ENCODE peak calls at places on chromosomes 2 and 18, in four cellular contexts. K is cardiac muscle cell, M is aorta, Z is MV-4-11. O is an unnamed sample.

GRCh38 chr2:85826990-85827878 is 61.6 kb downstream of the ST3GAL5 start:
- DNase-seq in M (peak; percentile 83), K (peak; percentile 71), Z (peak; percentile 22), O (peak; percentile 62)

GRCh38 chr2:20080839-20081348 is 29.5 kb upstream of the LAPTM4A start:
- DNase-seq in M (no peak), K (no peak), Z (no peak), O (no peak)

GRCh38 chr2:79453918-79454317 is 58.9 kb upstream of the CTNNA2 start:
- DNase-seq in K (no peak), Z (no peak), M (no peak), O (no peak)

GRCh38 chr18:2978626-2979025 is 34.3 kb downstream of the LPIN2 start:
- DNase-seq in K (peak; percentile 51), Z (no peak), M (peak; percentile 68), O (no peak)

GRCh38 chr2:171260471-171261424 is 100.1 kb upstream of the TLK1 start:
- DNase-seq in M (no peak), K (no peak), Z (peak; percentile 88), O (peak; percentile 72)

GRCh38 chr18:9688036-9688741 is 19.9 kb upstream of the RAB31 start:
- DNase-seq in Z (peak; percentile 19), K (peak; percentile 36), M (no peak), O (no peak)

GRCh38 chr18:80254971-80255500 is 7.7 kb upstream of the PARD6G start:
- DNase-seq in K (no peak), Z (no peak), M (no peak), O (no peak)

GRCh38 chr2:215695876-215696275 is 260.0 kb upstream of the FN1 start:
- DNase-seq in M (no peak), Z (no peak), K (no peak), O (no peak)

GRCh38 chr2:128444816-128445532 is 126.3 kb upstream of the HS6ST1 start:
- DNase-seq in K (no peak), M (no peak), Z (no peak), O (no peak)

GRCh38 chr2:190277234-190278112 is 42.2 kb downstream of the HIBCH start:
- DNase-seq in M (no peak), Z (peak; percentile 22), K (peak; percentile 70), O (peak; percentile 41)